ENCODE peak calls at places on chromosome 21, in eight cellular contexts. K is fibroblast of lung, U is CD14-positive monocyte, O is cardiac muscle cell, N is cardiac fibroblast, I is psoas muscle, Y is AG09319, L is dorsolateral prefrontal cortex. A is an unnamed sample.

GRCh38 chr21:21163904-21164303 is 165.7 kb downstream of the NCAM2 start:
- DNase-seq in K (peak; percentile 71), U (no peak), O (peak; percentile 78), N (peak; percentile 85), I (no peak), Y (peak; percentile 45), L (no peak), A (peak; percentile 70)

GRCh38 chr21:43193651-43194302 is 25.0 kb downstream of the CRYAA start:
- DNase-seq in K (peak; percentile 87), U (peak; percentile 41), O (no peak), N (peak; percentile 85), I (peak; percentile 82), Y (no peak), L (no peak), A (peak; percentile 81)

GRCh38 chr21:29267666-29268065 is 31.1 kb upstream of the BACH1 start:
- DNase-seq in K (no peak), U (no peak), O (no peak), N (no peak), I (no peak), Y (no peak), L (no peak), A (no peak)

GRCh38 chr21:37082856-37083611 is 10.0 kb downstream of the TTC3 start:
- DNase-seq in K (no peak), U (no peak), O (no peak), N (no peak), I (no peak), Y (no peak), L (no peak), A (no peak)

GRCh38 chr21:33660406-33660805 is 18.1 kb downstream of the ITSN1 start:
- DNase-seq in K (peak; percentile 64), U (no peak), O (no peak), N (peak; percentile 59), I (no peak), Y (no peak), L (no peak), A (no peak)

GRCh38 chr21:15841856-15842564 is 112.2 kb downstream of the USP25 start:
- DNase-seq in K (peak; percentile 89), U (no peak), O (no peak), N (peak; percentile 79), I (no peak), Y (peak; percentile 37), L (no peak), A (peak; percentile 50)

GRCh38 chr21:41251961-41252642 is 64.5 kb upstream of the FAM3B start:
- DNase-seq in K (peak; percentile 97), U (no peak), O (no peak), N (peak; percentile 59), I (no peak), Y (no peak), L (no peak), A (no peak)

GRCh38 chr21:41802684-41803083 is 35.8 kb upstream of the RIPK4 start:
- DNase-seq in K (peak; percentile 50), U (no peak), O (no peak), N (peak; percentile 7), I (peak; percentile 86), Y (peak; percentile 35), L (peak; percentile 80), A (no peak)

GRCh38 chr21:35179990-35180557 is 131.0 kb upstream of the RUNX1 start:
- DNase-seq in K (peak; percentile 96), U (no peak), O (no peak), N (peak; percentile 61), I (no peak), Y (no peak), L (no peak), A (peak; percentile 72)

GRCh38 chr21:33541756-33542639 is at the start of gene GART:
- DNase-seq in K (peak; percentile 71), U (peak; percentile 73), O (peak; percentile 90), N (peak; percentile 81), I (peak; percentile 92), Y (peak; percentile 39), L (peak; percentile 79), A (peak; percentile 88)

GRCh38 chr21:19507682-19508260 is 1104.2 kb upstream of the TMPRSS15 start:
- DNase-seq in K (no peak), U (no peak), O (peak; percentile 28), N (peak; percentile 2), I (no peak), Y (no peak), L (no peak), A (peak; percentile 39)

GRCh38 chr21:33441489-33442477 is 38.0 kb downstream of the TMEM50B start:
- DNase-seq in K (peak; percentile 74), U (no peak), O (peak; percentile 32), N (peak; percentile 80), I (peak; percentile 67), Y (no peak), L (no peak), A (peak; percentile 92)

GRCh38 chr21:34992736-34993135 is 56.4 kb downstream of the RUNX1 start:
- DNase-seq in K (peak; percentile 89), U (no peak), O (no peak), N (peak; percentile 73), I (peak; percentile 74), Y (peak; percentile 38), L (no peak), A (peak; percentile 67)

GRCh38 chr21:42704861-42705260 is 51.4 kb downstream of the PDE9A start:
- DNase-seq in K (no peak), U (no peak), O (no peak), N (no peak), I (no peak), Y (no peak), L (no peak), A (no peak)

GRCh38 chr21:36155603-36156338 is 853 bp upstream of the DOP1B start:
- DNase-seq in K (no peak), U (no peak), O (no peak), N (no peak), I (peak; percentile 62), Y (no peak), L (no peak), A (no peak)

GRCh38 chr21:35963920-35964451 is 96.3 kb downstream of the SETD4 start:
- DNase-seq in K (no peak), U (no peak), O (no peak), N (no peak), I (no peak), Y (no peak), L (no peak), A (peak; percentile 23)

GRCh38 chr21:33682992-33683627 is 40.8 kb downstream of the ITSN1 start:
- DNase-seq in K (peak; percentile 99), U (no peak), O (peak; percentile 28), N (peak; percentile 89), I (no peak), Y (no peak), L (no peak), A (peak; percentile 90)

GRCh38 chr21:17903029-17903806 is 84.1 kb upstream of the C21orf91 start:
- DNase-seq in K (peak; percentile 25), U (no peak), O (peak; percentile 17), N (peak; percentile 67), I (no peak), Y (no peak), L (no peak), A (peak; percentile 45)

GRCh38 chr21:37006243-37006520 is 320 bp upstream of the RIPPLY3 start:
- DNase-seq in K (no peak), U (no peak), O (no peak), N (no peak), I (no peak), Y (no peak), L (no peak), A (no peak)

GRCh38 chr21:15003463-15004135 is 61.2 kb downstream of the NRIP1 start:
- DNase-seq in K (no peak), U (no peak), O (peak; percentile 18), N (no peak), I (peak; percentile 42), Y (no peak), L (no peak), A (no peak)

GRCh38 chr21:38337793-38338192 is 81.0 kb downstream of the KCNJ15 start:
- DNase-seq in K (no peak), U (no peak), O (no peak), N (no peak), I (no peak), Y (no peak), L (no peak), A (no peak)

GRCh38 chr21:14762734-14763694 is 216.9 kb upstream of the SAMSN1 start:
- DNase-seq in K (no peak), U (no peak), O (no peak), N (no peak), I (no peak), Y (no peak), L (no peak), A (no peak)

GRCh38 chr21:15425049-15425448 is 304.7 kb upstream of the USP25 start:
- DNase-seq in K (no peak), U (no peak), O (no peak), N (no peak), I (no peak), Y (no peak), L (no peak), A (no peak)

GRCh38 chr21:36860736-36861594 is 105.5 kb downstream of the HLCS start:
- DNase-seq in K (peak; percentile 91), U (no peak), O (no peak), N (peak; percentile 65), I (no peak), Y (no peak), L (no peak), A (peak; percentile 67)

GRCh38 chr21:29186246-29186645 is 55.8 kb downstream of the MAP3K7CL start:
- DNase-seq in K (no peak), U (no peak), O (no peak), N (no peak), I (no peak), Y (no peak), L (no peak), A (no peak)

GRCh38 chr21:27173052-27173451 is 206.2 kb upstream of the ADAMTS5 start:
- DNase-seq in K (no peak), U (no peak), O (no peak), N (no peak), I (no peak), Y (no peak), L (no peak), A (no peak)
- TF ChIP-seq CTCF in K (no peak), U (no peak), O (no peak), N (no peak), I (no peak), Y (no peak), L (no peak), A (no peak)

DNA sequence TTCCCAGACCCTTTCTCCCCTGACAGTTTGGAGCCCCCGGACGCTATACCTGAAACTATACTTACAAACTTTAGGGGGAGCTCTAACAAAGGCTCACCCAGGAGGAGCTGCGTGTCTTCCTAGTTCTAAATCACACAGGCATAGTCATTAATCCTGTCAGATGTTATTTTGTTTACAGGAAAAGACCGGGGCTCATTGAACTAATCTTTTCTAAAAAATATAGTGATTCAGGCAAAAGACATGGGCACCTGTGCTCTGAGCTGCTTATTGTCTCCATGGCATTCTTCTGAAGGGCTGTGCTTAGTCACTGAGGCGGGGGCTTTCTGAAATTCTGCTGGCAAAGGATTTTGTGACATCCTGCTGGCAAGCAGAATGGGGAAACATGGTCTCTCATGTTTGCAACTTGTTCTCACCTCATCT is 1577.0 kb downstream of the NCAM2 start:
- DNase-seq in K (no peak), U (no peak), O (peak; percentile 52), N (no peak), I (no peak), Y (no peak), L (no peak), A (peak; percentile 41)
- TF ChIP-seq CTCF in K (no peak), U (no peak), O (no peak), N (no peak), I (no peak), Y (no peak), L (peak; percentile 18), A (peak; percentile 47)

GRCh38 chr21:31088196-31088751 is 50.0 kb upstream of the KRTAP19-8 start:
- DNase-seq in K (no peak), U (no peak), O (no peak), N (no peak), I (no peak), Y (no peak), L (no peak), A (no peak)
- TF ChIP-seq CTCF in K (no peak), U (no peak), O (no peak), N (no peak), I (no peak), Y (no peak), L (no peak), A (no peak)

GRCh38 chr21:44540741-44541288 is 820 bp upstream of the KRTAP10-1 start:
- DNase-seq in K (no peak), U (no peak), O (no peak), N (no peak), I (no peak), Y (no peak), L (no peak), A (no peak)
- TF ChIP-seq CTCF in K (no peak), U (no peak), O (no peak), N (no peak), I (no peak), Y (no peak), L (no peak), A (no peak)